ENCODE peak calls at places on chromosomes 12 and 14, in four cellular contexts. L is H1, O is SK-N-SH, D is K562. F is an unnamed sample.
A peak's percentile ranks its signal among the peaks of the same experiment; 100 is the strongest.

GRCh38 chr12:11059784-11060183 is 2.3 kb downstream of the TAS2R46 start:
- DNase-seq in L (no peak), O (no peak), D (no peak), F (no peak)

GRCh38 chr12:96811083-96811482 is 96.0 kb upstream of the NEDD1 start:
- DNase-seq in L (no peak), O (no peak), D (no peak), F (no peak)

GRCh38 chr12:85639834-85640233 is 196.4 kb downstream of the RASSF9 start:
- DNase-seq in L (no peak), O (no peak), D (no peak), F (no peak)

GRCh38 chr14:99737451-99737951 is 53.4 kb downstream of the CYP46A1 start:
- DNase-seq in L (no peak), O (peak; percentile 67), D (peak; percentile 33), F (no peak)

GRCh38 chr14:104467236-104467635 is 112.3 kb upstream of the C14orf180 start:
- DNase-seq in L (no peak), O (no peak), D (no peak), F (no peak)

GRCh38 chr12:93325855-93326254 is 51.9 kb upstream of the NUDT4 start:
- DNase-seq in L (no peak), O (no peak), D (no peak), F (no peak)

GRCh38 chr14:104361101-104361591 is 218.4 kb upstream of the C14orf180 start:
- DNase-seq in L (no peak), O (peak; percentile 39), D (no peak), F (no peak)

GRCh38 chr12:58302487-58303011 is 361.2 kb downstream of the ATP23 start:
- DNase-seq in L (no peak), O (no peak), D (no peak), F (no peak)

GRCh38 chr12:120342567-120343537 is 15.3 kb upstream of the PLA2G1B start:
- DNase-seq in L (no peak), O (no peak), D (no peak), F (no peak)

GRCh38 chr14:94478420-94478819 is 2.4 kb upstream of the SERPINA9 start:
- DNase-seq in L (no peak), O (no peak), D (no peak), F (no peak)

GRCh38 chr14:22752422-22752821 is 14.1 kb upstream of the OXA1L start:
- DNase-seq in L (no peak), O (no peak), D (no peak), F (no peak)

GRCh38 chr14:60815371-60815770 is 80.8 kb downstream of the MNAT1 start:
- DNase-seq in L (no peak), O (no peak), D (no peak), F (no peak)

GRCh38 chr12:39975374-39975918 is 130.4 kb downstream of the SLC2A13 start:
- DNase-seq in L (no peak), O (no peak), D (no peak), F (no peak)

GRCh38 chr14:95953111-95953724 is 76.6 kb downstream of the TUNAR start:
- DNase-seq in L (no peak), O (no peak), D (no peak), F (peak; percentile 18)

GRCh38 chr14:92704036-92704804 is 44.2 kb downstream of the LGMN start:
- DNase-seq in L (no peak), O (no peak), D (no peak), F (no peak)

GRCh38 chr14:71665781-71666180 is 266.4 kb upstream of the RGS6 start:
- DNase-seq in L (no peak), O (no peak), D (no peak), F (no peak)

GRCh38 chr14:87940382-87940781 is 52.6 kb downstream of the GALC start:
- DNase-seq in L (no peak), O (no peak), D (no peak), F (no peak)

GRCh38 chr12:96241484-96242256 is 47.5 kb downstream of the ELK3 start:
- DNase-seq in L (no peak), O (no peak), D (no peak), F (no peak)

GRCh38 chr14:92797935-92798653 is 4.0 kb downstream of the GOLGA5 start:
- DNase-seq in L (no peak), O (no peak), D (no peak), F (no peak)

GRCh38 chr14:52834440-52834842 is 43.0 kb upstream of the GNPNAT1 start:
- DNase-seq in L (no peak), O (peak; percentile 38), D (no peak), F (no peak)

GRCh38 chr14:95037273-95037672 is 120.1 kb downstream of the DICER1 start:
- DNase-seq in L (no peak), O (no peak), D (no peak), F (no peak)

GRCh38 chr14:76884853-76885276 is 58.7 kb downstream of the LRRC74A start:
- DNase-seq in L (no peak), O (no peak), D (no peak), F (peak; percentile 33)

GRCh38 chr12:125633686-125634085 is 568.5 kb downstream of the AACS start:
- DNase-seq in L (no peak), O (no peak), D (no peak), F (no peak)

GRCh38 chr14:96098309-96098998 is 59.3 kb downstream of the C14orf132 start:
- DNase-seq in L (peak; percentile 58), O (peak; percentile 70), D (peak; percentile 21), F (peak; percentile 79)

GRCh38 chr14:68792022-68792829 is 641 bp downstream of the ZFP36L1 start:
- DNase-seq in L (no peak), O (no peak), D (no peak), F (no peak)

GRCh38 chr12:51351913-51352532 is 5.5 kb upstream of the CELA1 start:
- DNase-seq in L (peak; percentile 59), O (peak; percentile 38), D (peak; percentile 64), F (peak; percentile 84)

GRCh38 chr14:59159169-59159568 is 29.3 kb upstream of the DAAM1 start:
- DNase-seq in L (no peak), O (no peak), D (no peak), F (no peak)

GRCh38 chr12:23049180-23049579 is 424.2 kb downstream of the ETNK1 start:
- DNase-seq in L (no peak), O (no peak), D (no peak), F (no peak)

GRCh38 chr12:77122236-77122635 is 56.9 kb upstream of the E2F7 start:
- DNase-seq in L (no peak), O (no peak), D (no peak), F (no peak)

DNA sequence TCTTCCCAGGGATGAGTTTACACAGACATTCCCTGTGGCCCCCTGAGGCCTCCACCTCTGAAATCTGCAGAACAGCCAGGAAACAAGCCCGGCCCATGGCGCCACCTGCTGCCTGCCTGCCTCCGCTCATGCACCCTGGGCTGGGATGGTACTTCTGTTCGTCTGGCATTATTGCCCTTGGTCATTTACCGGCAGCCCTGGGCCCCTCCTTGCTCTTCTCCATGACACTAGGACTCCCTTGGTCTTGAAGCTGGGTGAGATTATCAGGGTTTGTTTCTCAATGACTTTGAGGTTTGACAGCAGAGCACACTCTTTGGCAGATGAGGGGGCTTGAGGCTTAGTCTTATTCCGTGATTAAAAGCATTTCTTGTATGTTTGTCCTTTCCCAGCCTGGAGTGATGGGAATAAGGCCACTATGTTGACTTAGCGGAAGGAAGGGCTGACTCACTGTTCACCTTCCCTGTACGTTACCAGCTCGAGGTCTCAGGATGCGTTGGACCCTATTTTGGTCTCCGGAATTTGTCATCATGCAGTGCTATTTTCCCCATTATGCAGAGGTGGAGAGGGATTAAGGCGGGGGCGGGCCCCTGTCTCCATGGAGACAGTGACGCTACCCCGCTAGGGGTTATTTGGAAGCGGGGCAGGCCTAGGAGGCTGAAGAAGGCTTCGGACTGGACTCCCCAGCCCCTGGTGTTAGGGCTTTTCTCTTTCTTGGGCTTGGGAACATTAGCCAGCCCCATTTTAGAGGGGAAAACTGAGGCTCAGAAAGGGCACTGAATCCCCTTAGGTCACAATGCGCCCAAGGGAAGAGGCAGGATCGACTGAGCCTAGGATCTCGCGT is 709 bp upstream of the PEX5 start:
- DNase-seq in L (peak; percentile 64), O (peak; percentile 75), D (peak; percentile 50), F (peak; percentile 91)
- TF ChIP-seq TEAD4 in L (peak; percentile 14), O (no peak), D (no peak), F (no peak)

GRCh38 chr12:212799-213526 is 994 bp downstream of the SLC6A12 start:
- DNase-seq in L (no peak), O (peak; percentile 50), D (no peak), F (no peak)
- TF ChIP-seq TEAD4 in L (no peak), O (no peak), D (no peak), F (no peak)

GRCh38 chr12:116628989-116629388 is 69.8 kb downstream of the MAP1LC3B2 start:
- DNase-seq in L (no peak), O (no peak), D (no peak), F (no peak)

GRCh38 chr12:116629451-116629850 is 70.3 kb downstream of the MAP1LC3B2 start:
- DNase-seq in L (no peak), O (no peak), D (no peak), F (no peak)

GRCh38 chr12:116630762-116631161 is 71.6 kb downstream of the MAP1LC3B2 start:
- DNase-seq in L (no peak), O (no peak), D (no peak), F (no peak)

GRCh38 chr12:116633515-116633914 is 74.3 kb downstream of the MAP1LC3B2 start:
- DNase-seq in L (no peak), O (no peak), D (no peak), F (no peak)

GRCh38 chr12:116631619-116632018 is 72.4 kb downstream of the MAP1LC3B2 start:
- DNase-seq in L (no peak), O (no peak), D (no peak), F (no peak)
- TF ChIP-seq TEAD4 in L (no peak), O (no peak), D (no peak), F (no peak)

DNA sequence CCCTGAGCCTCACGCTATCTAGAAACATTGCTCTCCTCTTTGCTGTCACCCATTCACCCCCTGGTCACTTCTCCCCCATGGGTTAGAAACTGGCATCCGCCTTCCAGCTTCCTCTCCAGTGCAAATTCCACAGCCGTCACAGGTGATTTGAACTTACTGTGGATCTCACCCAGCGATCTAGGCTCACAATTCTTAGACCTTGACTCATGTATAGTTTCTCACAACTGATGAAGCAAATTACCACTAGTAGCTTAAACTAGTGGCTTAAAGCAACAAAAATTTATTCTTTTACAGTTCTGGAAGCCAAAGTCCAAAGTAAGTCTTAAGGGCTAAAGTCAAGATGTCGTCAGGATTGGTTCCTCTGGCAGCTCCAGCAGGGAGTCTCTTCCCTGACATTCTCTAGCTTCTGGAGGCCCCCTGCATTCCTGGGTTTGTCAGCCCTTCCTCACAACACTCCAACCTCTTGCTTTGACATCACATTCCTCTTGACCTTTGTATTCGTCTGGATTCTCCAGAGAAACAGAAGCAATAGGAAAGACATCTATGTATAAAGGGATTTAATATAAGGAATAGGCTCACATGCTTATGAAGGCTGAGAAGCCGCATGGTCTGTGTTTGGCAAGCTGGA is 117.5 kb downstream of the KTN1 start:
- DNase-seq in L (no peak), O (no peak), D (no peak), F (no peak)
- TF ChIP-seq TEAD4 in L (peak; percentile 49), O (no peak), D (no peak), F (no peak)

GRCh38 chr12:9932270-9932669 is at the start of gene CLEC2A:
- DNase-seq in L (no peak), O (no peak), D (no peak), F (no peak)

GRCh38 chr12:9940370-9940769 is 8.2 kb upstream of the CLEC2A start:
- DNase-seq in L (no peak), O (no peak), D (no peak), F (no peak)

GRCh38 chr12:9935026-9935425 is 2.9 kb upstream of the CLEC2A start:
- DNase-seq in L (no peak), O (no peak), D (no peak), F (no peak)

GRCh38 chr12:9933966-9934365 is 1.8 kb upstream of the CLEC2A start:
- DNase-seq in L (no peak), O (no peak), D (no peak), F (no peak)

GRCh38 chr12:9936597-9936996 is 4.4 kb upstream of the CLEC2A start:
- DNase-seq in L (no peak), O (no peak), D (no peak), F (no peak)
- TF ChIP-seq TEAD4 in L (no peak), O (no peak), D (no peak), F (no peak)

F was measured in WTC11.